ENCODE peak calls at places on chromosome 19, in six cellular contexts. L is GM23338, G is HCT116, H is OCI-LY7, K is GM23248, Z is neural progenitor cell. S is an unnamed sample.
A peak's percentile ranks its signal among the peaks of the same experiment; 100 is the strongest.

GRCh38 chr19:40388486-40388885 is 1.5 kb downstream of the HIPK4 start:
- DNase-seq in L (no peak), G (no peak), H (no peak), K (no peak), Z (no peak), S (no peak)

GRCh38 chr19:38658462-38659306 is 11.2 kb downstream of the ACTN4 start:
- DNase-seq in L (no peak), G (peak; percentile 83), H (no peak), K (peak; percentile 99), Z (no peak), S (peak; percentile 97)

GRCh38 chr19:35248310-35249145 is at the start of gene LSR:
- DNase-seq in L (peak; percentile 98), G (peak; percentile 94), H (peak; percentile 99), K (no peak), Z (peak; percentile 97), S (peak; percentile 84)

GRCh38 chr19:10431943-10432735 is 11.8 kb downstream of the PDE4A start:
- DNase-seq in L (peak; percentile 60), G (no peak), H (no peak), K (peak; percentile 80), Z (peak; percentile 73), S (peak; percentile 42)

GRCh38 chr19:31261651-31262331 is 87.4 kb downstream of the TSHZ3 start:
- DNase-seq in L (no peak), G (no peak), H (no peak), K (peak; percentile 17), Z (no peak), S (no peak)

GRCh38 chr19:15264933-15265206 is 32.6 kb upstream of the EPHX3 start:
- DNase-seq in L (no peak), G (no peak), H (no peak), K (no peak), Z (no peak), S (no peak)

GRCh38 chr19:5114713-5115112 is 145.8 kb downstream of the KDM4B start:
- DNase-seq in L (no peak), G (no peak), H (no peak), K (no peak), Z (no peak), S (no peak)

GRCh38 chr19:56725829-56726424 is 54.4 kb upstream of the ZNF835 start:
- DNase-seq in L (no peak), G (no peak), H (peak; percentile 4), K (peak; percentile 16), Z (no peak), S (peak; percentile 44)

GRCh38 chr19:51750381-51751124 is 1.1 kb downstream of the FPR1 start:
- DNase-seq in L (no peak), G (no peak), H (no peak), K (peak; percentile 39), Z (no peak), S (no peak)

GRCh38 chr19:39193785-39194184 is 3.0 kb upstream of the NCCRP1 start:
- DNase-seq in L (no peak), G (no peak), H (no peak), K (no peak), Z (peak; percentile 25), S (no peak)

GRCh38 chr19:46898731-46899130 is 37.9 kb downstream of the ARHGAP35 start:
- DNase-seq in L (peak; percentile 33), G (no peak), H (no peak), K (peak; percentile 51), Z (no peak), S (no peak)

GRCh38 chr19:14053032-14053431 is 8.8 kb downstream of the PALM3 start:
- DNase-seq in L (no peak), G (no peak), H (no peak), K (no peak), Z (no peak), S (no peak)

GRCh38 chr19:30563691-30564090 is 191.5 kb downstream of the ZNF536 start:
- DNase-seq in L (no peak), G (no peak), H (no peak), K (no peak), Z (no peak), S (no peak)

DNA sequence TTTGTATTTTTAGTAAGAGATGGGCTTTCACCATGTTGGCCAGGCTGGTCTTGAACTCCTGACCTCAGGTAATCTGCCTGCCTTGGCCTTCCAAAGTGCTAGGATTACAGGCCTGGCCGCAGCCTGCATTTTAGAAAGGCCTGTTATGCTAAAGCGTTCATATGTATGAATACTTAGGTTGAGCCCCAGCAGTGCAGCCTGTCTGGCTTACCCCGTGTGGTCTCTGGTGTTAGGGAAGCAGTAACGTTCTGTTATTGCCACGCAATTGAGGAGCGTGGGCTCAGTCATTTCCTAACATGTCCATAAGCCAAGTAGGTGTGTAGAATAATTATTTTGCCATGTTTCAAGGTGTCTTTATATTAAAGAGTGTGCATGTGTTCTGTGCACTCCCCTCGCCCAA is 14.3 kb downstream of the HNRNPM start:
- DNase-seq in L (no peak), G (no peak), H (no peak), K (no peak), Z (no peak), S (no peak)
- H3K4me2 ChIP-seq in L (no peak overlapping the region), G (peak overlapping the region; percentile 16), H (no peak overlapping the region), K (peak overlapping the region; percentile 83), Z (no peak overlapping the region), S (peak overlapping the region; percentile 52)

DNA sequence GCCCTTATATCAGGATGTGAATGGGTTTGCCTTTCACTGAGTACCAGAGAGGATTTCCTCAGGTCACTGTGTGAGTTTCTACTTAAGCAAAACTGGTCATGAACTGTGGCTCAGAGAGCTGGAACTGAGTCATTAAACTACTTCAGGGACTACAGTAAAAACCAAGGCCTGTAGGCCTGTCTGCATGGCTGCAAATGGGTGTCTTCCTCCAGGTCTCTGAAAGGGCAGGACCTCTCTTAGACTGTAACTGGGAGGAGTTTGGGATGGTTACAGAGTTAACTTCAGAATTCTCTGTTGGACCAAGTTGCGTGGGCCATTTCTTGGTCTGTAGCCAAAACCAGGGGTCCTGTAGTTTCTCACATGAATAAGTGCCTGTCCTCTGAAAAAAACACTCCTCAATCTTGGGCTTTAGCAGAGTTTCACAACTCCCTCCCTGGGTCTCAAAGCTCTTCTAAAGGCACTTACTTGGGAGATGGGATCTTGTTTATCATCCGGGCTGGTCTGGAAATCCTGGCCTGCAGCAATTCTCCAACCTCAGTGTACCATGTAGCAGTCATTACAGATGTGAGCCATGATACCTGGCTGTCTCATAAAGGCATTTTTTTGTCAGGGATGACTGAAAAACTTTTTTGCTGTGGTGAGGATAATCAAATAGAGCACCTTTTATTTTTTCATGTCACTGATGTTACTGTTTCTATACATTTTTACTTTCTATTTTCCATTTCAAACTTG is 19.7 kb downstream of the ZNF714 start:
- DNase-seq in L (no peak), G (no peak), H (no peak), K (peak; percentile 16), Z (no peak), S (no peak)
- TF ChIP-seq EZH2phosphoT487 in L (no peak), G (no peak), H (no peak), K (no peak), Z (no peak), S (no peak)

DNA sequence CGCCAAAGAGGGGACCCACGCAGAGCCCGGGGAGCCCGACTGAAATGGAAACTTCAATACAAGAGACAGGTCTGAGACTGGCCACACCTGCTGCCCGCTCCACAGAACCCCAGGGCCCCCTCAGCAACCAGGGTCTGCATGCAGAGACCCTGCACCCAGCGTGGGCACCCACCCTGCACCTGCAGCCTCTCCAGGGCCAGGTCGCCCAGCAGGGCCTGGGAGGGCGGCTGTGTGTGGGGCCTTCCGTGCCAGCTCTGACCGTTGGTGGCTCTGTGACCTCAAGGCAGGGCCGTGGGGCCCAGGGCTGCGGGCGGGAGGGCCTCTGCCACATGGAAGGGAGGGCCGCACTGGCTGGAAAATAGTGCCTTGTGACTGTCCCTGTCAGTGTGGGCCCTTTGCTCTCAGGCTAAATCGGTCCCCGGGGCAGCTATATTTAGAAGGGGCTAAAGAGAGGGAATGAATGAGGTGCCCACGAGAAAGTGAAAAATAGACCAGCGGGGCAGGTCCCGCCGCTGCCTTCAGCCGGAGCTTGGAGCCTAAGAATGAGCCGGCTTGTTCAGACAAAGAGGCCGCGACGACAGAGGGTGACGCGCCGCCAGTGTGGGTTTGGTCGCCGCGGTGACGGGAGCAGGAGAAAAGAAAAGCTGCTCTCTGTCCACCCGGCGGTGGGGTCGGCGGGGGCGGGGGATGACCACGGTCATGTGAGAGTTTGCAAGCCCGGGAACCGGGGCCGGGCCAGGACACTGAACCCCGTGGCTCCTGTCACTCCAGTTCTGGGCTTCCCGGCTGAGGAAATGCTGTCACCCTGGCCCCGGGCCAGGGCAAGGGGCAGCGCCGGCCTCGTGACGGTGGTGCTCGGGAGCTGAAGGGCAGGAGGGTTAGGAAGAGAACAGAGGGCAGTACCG is 70.5 kb downstream of the GADD45B start:
- DNase-seq in L (peak; percentile 81), G (no peak), H (no peak), K (no peak), Z (peak; percentile 90), S (no peak)
- H3K4me2 ChIP-seq in L (peak overlapping the region; percentile 38), G (no peak overlapping the region), H (no peak overlapping the region), K (no peak overlapping the region), Z (peak overlapping the region; percentile 46), S (no peak overlapping the region)

GRCh38 chr19:18010149-18010548 is 2.2 kb downstream of the ARRDC2 start:
- DNase-seq in L (no peak), G (no peak), H (no peak), K (no peak), Z (no peak), S (no peak)
- TF ChIP-seq EZH2phosphoT487 in L (no peak), G (no peak), H (no peak), K (no peak), Z (no peak), S (no peak)

GRCh38 chr19:1087813-1088418 is 7.3 kb downstream of the POLR2E start:
- DNase-seq in L (no peak), G (no peak), H (peak; percentile 71), K (no peak), Z (no peak), S (no peak)
- H3K4me2 ChIP-seq in L (no peak overlapping the region), G (no peak overlapping the region), H (peak overlapping the region; percentile 51), K (no peak overlapping the region), Z (no peak overlapping the region), S (no peak overlapping the region)

GRCh38 chr19:13025819-13026477 is 30.7 kb downstream of the NFIX start:
- DNase-seq in L (no peak), G (no peak), H (no peak), K (no peak), Z (no peak), S (no peak)
- TF ChIP-seq EZH2phosphoT487 in L (no peak), G (no peak), H (no peak), K (no peak), Z (no peak), S (no peak)

GRCh38 chr19:37221136-37221535 is 3.1 kb downstream of the ZNF383 start:
- DNase-seq in L (no peak), G (no peak), H (no peak), K (no peak), Z (no peak), S (no peak)

GRCh38 chr19:37220383-37220782 is 2.4 kb downstream of the ZNF383 start:
- DNase-seq in L (no peak), G (no peak), H (no peak), K (no peak), Z (no peak), S (no peak)

GRCh38 chr19:37217855-37218591 is at the start of gene ZNF383:
- DNase-seq in L (peak; percentile 97), G (peak; percentile 85), H (peak; percentile 94), K (peak; percentile 93), Z (peak; percentile 93), S (peak; percentile 73)

GRCh38 chr19:37218592-37218935 is 550 bp downstream of the ZNF383 start:
- DNase-seq in L (no peak), G (no peak), H (no peak), K (peak; percentile 79), Z (no peak), S (no peak)

GRCh38 chr19:37217533-37217854 is 520 bp upstream of the ZNF383 start:
- DNase-seq in L (no peak), G (no peak), H (no peak), K (no peak), Z (no peak), S (no peak)
- H3K4me2 ChIP-seq in L (peak overlapping the region; percentile 86), G (peak overlapping the region; percentile 99), H (peak overlapping the region; percentile 80), K (peak overlapping the region; percentile 96), Z (peak overlapping the region; percentile 88), S (peak overlapping the region; percentile 91)